ENCODE peak calls at places on chromosomes 6 and 20, in five cellular contexts. P, Z, D, Q and Y are unnamed samples.

GRCh38 chr6:107538856-107539387 is 49.0 kb downstream of the SOBP start:
- DNase-seq in P (no peak), Z (no peak), D (no peak), Q (no peak), Y (no peak)

GRCh38 chr6:117531758-117532276 is 49.3 kb downstream of the DCBLD1 start:
- DNase-seq in P (no peak), Z (no peak), D (no peak), Q (no peak), Y (no peak)

GRCh38 chr6:138403324-138403800 is 661 bp upstream of the HEBP2 start:
- DNase-seq in P (peak; percentile 51), Z (no peak), D (no peak), Q (peak; percentile 1), Y (peak; percentile 58)

GRCh38 chr20:2846698-2847097 is 6.2 kb downstream of the VPS16 start:
- DNase-seq in P (no peak), Z (no peak), D (no peak), Q (no peak), Y (no peak)

GRCh38 chr20:5973172-5973571 is 22.7 kb downstream of the MCM8 start:
- DNase-seq in P (no peak), Z (no peak), D (no peak), Q (no peak), Y (no peak)

GRCh38 chr6:93418448-93419303 is 683 bp downstream of the EPHA7 start:
- DNase-seq in P (peak; percentile 65), Z (no peak), D (peak; percentile 15), Q (peak; percentile 78), Y (peak; percentile 69)

GRCh38 chr6:129686941-129687627 is 22.9 kb downstream of the ARHGAP18 start:
- DNase-seq in P (no peak), Z (no peak), D (no peak), Q (no peak), Y (peak; percentile 66)

GRCh38 chr20:5070570-5070969 is 49.2 kb downstream of the PCNA start:
- DNase-seq in P (no peak), Z (no peak), D (no peak), Q (no peak), Y (no peak)

GRCh38 chr6:95242560-95242959 is 334.8 kb upstream of the MANEA start:
- DNase-seq in P (no peak), Z (no peak), D (no peak), Q (no peak), Y (no peak)

GRCh38 chr6:149077208-149077607 is 240.3 kb upstream of the TAB2 start:
- DNase-seq in P (no peak), Z (no peak), D (no peak), Q (no peak), Y (peak; percentile 60)

GRCh38 chr20:12965880-12966270 is 42.9 kb upstream of the SPTLC3 start:
- DNase-seq in P (no peak), Z (no peak), D (no peak), Q (peak; percentile 9), Y (no peak)

GRCh38 chr20:4787069-4787468 is 65.4 kb downstream of the PRND start:
- DNase-seq in P (no peak), Z (no peak), D (peak; percentile 30), Q (no peak), Y (no peak)

GRCh38 chr6:146634022-146634421 is 35.2 kb downstream of the ADGB start:
- DNase-seq in P (no peak), Z (no peak), D (no peak), Q (no peak), Y (no peak)

GRCh38 chr6:5294392-5295211 is 33.3 kb downstream of the FARS2 start:
- DNase-seq in P (no peak), Z (no peak), D (no peak), Q (no peak), Y (no peak)

GRCh38 chr20:36861875-36862801 is 13.8 kb upstream of the TLDC2 start:
- DNase-seq in P (peak; percentile 52), Z (no peak), D (peak; percentile 93), Q (no peak), Y (peak; percentile 93)

GRCh38 chr20:47661714-47662113 is 123.6 kb downstream of the SULF2 start:
- DNase-seq in P (no peak), Z (no peak), D (no peak), Q (no peak), Y (no peak)

GRCh38 chr6:9647043-9647520 is 767.8 kb downstream of the TFAP2A start:
- DNase-seq in P (no peak), Z (no peak), D (peak; percentile 80), Q (no peak), Y (no peak)

GRCh38 chr20:46088409-46089075 is 1.2 kb downstream of the NCOA5 start:
- DNase-seq in P (no peak), Z (no peak), D (peak; percentile 78), Q (no peak), Y (peak; percentile 45)

GRCh38 chr20:8547035-8547649 is 415.1 kb downstream of the PLCB1 start:
- DNase-seq in P (no peak), Z (no peak), D (peak; percentile 13), Q (no peak), Y (no peak)

DNA sequence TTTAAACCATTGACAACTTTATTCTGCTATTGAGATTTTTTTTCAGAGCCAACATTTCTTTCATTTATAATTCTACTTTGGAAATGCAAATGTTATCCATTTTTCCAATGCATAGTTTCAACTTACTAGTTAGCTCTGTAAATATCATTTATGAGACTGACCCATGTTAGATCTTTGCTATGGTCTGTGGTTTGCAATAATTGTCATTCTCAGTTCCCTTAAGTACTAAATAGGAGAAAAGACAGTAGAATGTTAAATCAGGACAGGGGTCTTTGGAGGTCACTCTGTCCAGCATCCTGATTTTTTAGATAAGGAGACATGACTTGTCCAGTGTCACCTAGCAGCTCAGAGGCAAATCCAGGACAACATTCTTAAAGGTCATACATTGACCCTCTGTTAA is 522.2 kb upstream of the FLRT3 start:
- DNase-seq in P (no peak), Z (no peak), D (no peak), Q (no peak), Y (no peak)
- H2BK5ac ChIP-seq in P (no peak overlapping the region), Z (no peak overlapping the region), D (no peak overlapping the region), Q (no peak overlapping the region), Y (no peak overlapping the region)

DNA sequence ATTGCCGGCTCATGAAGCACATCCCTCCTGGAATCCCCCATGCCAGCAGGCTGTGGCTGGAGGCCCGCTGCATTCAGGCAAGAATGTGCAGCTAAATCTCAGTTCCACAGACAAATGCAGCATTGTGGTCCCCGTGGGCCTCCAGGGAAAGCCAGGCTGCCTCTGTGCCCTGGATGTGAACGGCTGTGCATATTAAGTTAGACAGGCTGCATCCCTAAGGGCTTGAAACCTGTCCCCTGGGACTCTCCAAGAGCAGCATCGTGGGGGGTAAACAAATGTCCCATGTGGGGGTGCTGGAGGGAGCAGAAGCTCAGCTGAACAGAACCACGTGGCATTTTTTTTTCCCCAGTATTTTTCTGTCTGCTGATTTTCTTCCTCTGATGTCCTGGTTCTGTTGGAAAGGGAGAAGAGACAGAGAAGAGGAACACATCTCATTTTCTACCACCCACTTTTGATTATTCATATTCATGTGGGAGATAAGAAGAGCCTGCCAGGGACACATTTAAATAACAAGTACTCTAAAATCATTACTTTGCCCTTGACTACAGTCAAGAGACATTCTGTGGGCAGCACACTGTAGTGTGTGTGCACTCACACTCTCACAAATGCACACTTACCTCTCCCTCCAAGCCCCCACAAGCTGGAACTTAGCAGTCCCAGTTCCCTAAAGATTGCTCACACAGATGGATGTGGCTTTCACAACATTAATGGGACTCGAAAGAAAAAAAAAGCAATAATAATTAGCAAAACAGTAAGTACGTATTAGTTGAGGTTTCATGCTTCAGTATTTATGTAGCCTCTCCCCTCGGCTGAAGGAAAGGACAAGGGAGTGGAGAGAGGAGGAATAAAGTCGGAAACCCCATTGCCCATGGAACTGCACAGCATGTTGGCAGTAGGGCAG is 16.9 kb downstream of the GFOD1 start:
- DNase-seq in P (no peak), Z (no peak), D (no peak), Q (no peak), Y (no peak)
- H3K14ac ChIP-seq in P (no peak overlapping the region), Z (no peak overlapping the region), D (no peak overlapping the region), Q (no peak overlapping the region), Y (no peak overlapping the region)

DNA sequence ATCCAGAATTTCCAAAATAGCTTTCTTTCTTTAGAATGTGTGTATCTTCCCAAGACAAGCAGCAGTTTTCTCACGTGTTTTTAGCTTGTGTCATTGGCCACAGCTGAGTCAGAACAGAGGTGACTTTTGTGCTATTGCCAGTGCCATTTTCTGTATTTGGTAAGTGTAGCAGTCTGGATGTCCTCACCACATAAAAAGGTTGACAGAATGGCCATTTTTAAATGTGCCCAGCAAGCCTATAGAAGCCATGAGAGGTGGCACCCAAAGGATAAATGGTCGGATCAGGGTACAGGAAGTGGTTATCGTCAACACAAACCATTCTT is 269.5 kb upstream of the HSF2 start:
- DNase-seq in P (no peak), Z (no peak), D (peak; percentile 38), Q (no peak), Y (no peak)
- H2BK12ac ChIP-seq in P (no peak overlapping the region), Z (no peak overlapping the region), D (no peak overlapping the region), Q (no peak overlapping the region), Y (no peak overlapping the region)

GRCh38 chr20:834151-834747 is 734 bp downstream of the FAM110A start:
- DNase-seq in P (no peak), Z (no peak), D (no peak), Q (no peak), Y (no peak)

GRCh38 chr20:831956-832355 is 1.6 kb upstream of the FAM110A start:
- DNase-seq in P (no peak), Z (no peak), D (peak; percentile 99), Q (no peak), Y (no peak)

GRCh38 chr20:835220-836045 is 1.9 kb downstream of the FAM110A start:
- DNase-seq in P (no peak), Z (no peak), D (peak; percentile 26), Q (no peak), Y (no peak)

GRCh38 chr20:833121-833449 is 430 bp upstream of the FAM110A start:
- DNase-seq in P (no peak), Z (no peak), D (peak; percentile 74), Q (no peak), Y (no peak)

DNA sequence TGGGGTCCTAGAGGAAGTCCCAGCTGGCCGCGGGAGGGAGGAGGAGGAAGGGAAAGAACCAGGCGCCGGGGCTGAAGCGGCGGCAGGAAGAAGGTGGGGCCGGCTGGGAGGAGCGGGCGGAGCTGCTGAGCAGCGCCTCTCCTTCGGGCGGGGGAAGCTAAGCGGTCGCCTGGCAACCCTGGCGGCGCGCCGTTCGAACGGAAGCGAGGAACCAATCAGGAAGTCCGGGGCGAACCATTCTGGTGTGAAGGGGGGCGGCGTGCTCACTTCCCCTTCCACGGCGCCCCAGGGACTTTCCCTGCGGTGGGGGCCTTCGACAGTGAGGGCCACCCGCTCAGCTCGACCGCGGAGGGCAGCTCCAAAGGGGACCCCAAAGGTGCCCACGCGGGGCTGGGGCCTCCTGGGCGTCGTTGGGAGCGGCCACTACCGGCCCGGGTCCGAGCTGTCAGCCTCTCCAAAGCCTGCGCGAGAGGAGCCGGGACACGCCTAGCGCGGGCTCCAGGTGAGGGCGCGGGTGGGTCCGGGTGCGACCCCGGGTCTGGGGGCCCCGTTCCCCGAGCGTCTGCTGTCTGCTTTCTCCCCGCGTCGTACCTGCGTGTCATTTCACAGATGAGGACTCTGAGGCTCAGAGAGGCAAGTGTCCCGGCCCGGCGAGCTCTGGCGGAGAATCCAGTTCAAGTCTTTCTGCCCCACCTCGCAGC is at the start of gene FAM110A:
- DNase-seq in P (peak; percentile 97), Z (peak; percentile 70), D (peak; percentile 97), Q (peak; percentile 86), Y (peak; percentile 96)
- H2BK5ac ChIP-seq in P (no peak within 1 kb of the TSS), Z (peak within 1 kb of the TSS; percentile 96), D (peak within 1 kb of the TSS; percentile 99), Q (peak within 1 kb of the TSS; percentile 47), Y (peak within 1 kb of the TSS; percentile 89)